ENCODE peak calls at places on chromosome 19, in five cellular contexts. L, M, N, O and Y are unnamed samples.
A peak's percentile ranks its signal among the peaks of the same experiment; 100 is the strongest.

GRCh38 chr19:30864460-30865215 is 484.6 kb downstream of the TSHZ3 start:
- DNase-seq in L (no peak), M (no peak), N (peak; percentile 88), O (peak; percentile 68), Y (no peak)

GRCh38 chr19:30406220-30406944 is 34.2 kb downstream of the ZNF536 start:
- DNase-seq in L (peak; percentile 56), M (no peak), N (peak; percentile 3), O (no peak), Y (peak; percentile 42)

GRCh38 chr19:14554382-14554812 is 17.5 kb downstream of the NDUFB7 start:
- DNase-seq in L (no peak), M (no peak), N (no peak), O (no peak), Y (no peak)

GRCh38 chr19:40690699-40691420 is 409 bp upstream of the NUMBL start:
- DNase-seq in L (peak; percentile 98), M (peak; percentile 100), N (peak; percentile 94), O (peak; percentile 99), Y (peak; percentile 98)

GRCh38 chr19:55304279-55304978 is 20.6 kb downstream of the BRSK1 start:
- DNase-seq in L (peak; percentile 85), M (peak; percentile 76), N (peak; percentile 63), O (no peak), Y (peak; percentile 61)

GRCh38 chr19:55636723-55637122 is 4.1 kb upstream of the ZNF580 start:
- DNase-seq in L (no peak), M (no peak), N (no peak), O (no peak), Y (no peak)

GRCh38 chr19:31583148-31583547 is 233.9 kb upstream of the TSHZ3 start:
- DNase-seq in L (no peak), M (no peak), N (no peak), O (no peak), Y (no peak)

GRCh38 chr19:38841180-38841766 is 8.5 kb downstream of the HNRNPL start:
- DNase-seq in L (no peak), M (no peak), N (no peak), O (no peak), Y (no peak)

GRCh38 chr19:9751449-9751848 is 17.1 kb downstream of the ZNF846 start:
- DNase-seq in L (no peak), M (no peak), N (no peak), O (no peak), Y (no peak)

GRCh38 chr19:52216401-52216800 is 26.5 kb downstream of the PPP2R1A start:
- DNase-seq in L (no peak), M (no peak), N (no peak), O (no peak), Y (no peak)

GRCh38 chr19:49017666-49018351 is 918 bp upstream of the LHB start:
- DNase-seq in L (no peak), M (peak; percentile 86), N (peak; percentile 84), O (no peak), Y (no peak)

GRCh38 chr19:33394006-33394722 is 20.7 kb downstream of the CEBPG start:
- DNase-seq in L (no peak), M (no peak), N (no peak), O (no peak), Y (no peak)

GRCh38 chr19:41624515-41624914 is 2.4 kb downstream of the CEACAM4 start:
- DNase-seq in L (no peak), M (no peak), N (no peak), O (no peak), Y (no peak)

GRCh38 chr19:56383826-56384605 is 9.3 kb downstream of the ZNF582 start:
- DNase-seq in L (no peak), M (no peak), N (no peak), O (no peak), Y (no peak)

GRCh38 chr19:53158119-53158656 is 665 bp downstream of the ZNF347 start:
- DNase-seq in L (no peak), M (peak; percentile 41), N (peak; percentile 59), O (no peak), Y (no peak)